ENCODE peak calls at places on chromosome 10, in eight cellular contexts. L, N, X, E, K, V, Z and U are unnamed samples.
A peak's percentile ranks its signal among the peaks of the same experiment; 100 is the strongest.

GRCh38 chr10:88256013-88256680 is 327.0 kb downstream of the RNLS start:
- ATAC-seq in Z (no peak), E (no peak), N (peak; percentile 78), V (peak; percentile 87), L (no peak), K (peak; percentile 54), X (no peak), U (peak; percentile 78)

GRCh38 chr10:129552119-129552518 is 85.1 kb downstream of the MGMT start:
- ATAC-seq in N (no peak), V (no peak), L (no peak), Z (no peak), X (no peak), K (no peak), E (no peak), U (no peak)

GRCh38 chr10:111030042-111030750 is 46.6 kb upstream of the ADRA2A start:
- ATAC-seq in N (no peak), E (no peak), V (no peak), Z (no peak), L (no peak), K (no peak), X (no peak), U (no peak)

GRCh38 chr10:6516877-6517276 is 63.2 kb downstream of the PRKCQ start:
- ATAC-seq in N (no peak), L (no peak), X (no peak), Z (no peak), E (no peak), K (no peak), V (no peak), U (no peak)

GRCh38 chr10:74900297-74900696 is 73.9 kb downstream of the KAT6B start:
- ATAC-seq in E (no peak), N (peak; percentile 30), V (no peak), X (no peak), K (peak; percentile 10), Z (no peak), L (no peak), U (no peak)

GRCh38 chr10:100838986-100839385 is 73.8 kb upstream of the SLF2 start:
- ATAC-seq in Z (no peak), N (no peak), V (no peak), X (no peak), K (no peak), E (no peak), L (no peak), U (no peak)

GRCh38 chr10:102988404-102989314 is 70.6 kb downstream of the CNNM2 start:
- ATAC-seq in Z (peak; percentile 95), X (peak; percentile 97), N (no peak), V (no peak), E (peak; percentile 88), L (peak; percentile 87), K (no peak), U (no peak)

GRCh38 chr10:124864421-124865193 is 63.0 kb downstream of the ABRAXAS2 start:
- ATAC-seq in K (peak; percentile 65), N (peak; percentile 93), X (peak; percentile 87), E (no peak), Z (peak; percentile 49), L (peak; percentile 93), V (peak; percentile 99), U (peak; percentile 39)

GRCh38 chr10:70589762-70590662 is 12.5 kb downstream of the PRF1 start:
- ATAC-seq in V (peak; percentile 87), N (peak; percentile 27), K (no peak), L (no peak), Z (no peak), X (no peak), E (peak; percentile 29), U (no peak)

DNA sequence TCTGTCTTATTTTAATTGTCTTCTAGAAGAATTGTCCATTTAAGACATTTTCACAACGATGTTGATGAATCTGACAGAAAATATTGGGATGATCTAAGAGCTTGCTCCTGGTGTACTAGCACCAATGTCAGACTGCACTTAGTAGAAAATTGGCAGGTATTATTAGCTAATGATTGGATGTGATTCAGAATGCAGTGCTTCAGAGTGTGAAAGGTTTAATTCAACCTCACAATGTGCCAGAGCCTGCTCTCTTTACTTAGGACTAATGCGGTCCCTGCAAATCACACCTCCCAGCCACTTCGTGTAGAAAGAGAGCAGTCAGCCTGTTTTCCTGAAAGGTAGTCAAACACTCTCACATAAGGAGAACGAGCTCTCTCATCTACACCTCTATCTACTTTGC is 197.5 kb downstream of the ZNF438 start:
- ATAC-seq in N (no peak), K (no peak), Z (no peak), E (no peak), X (no peak), L (no peak), V (no peak), U (no peak)
- H3K4me3 ChIP-seq in N (no peak overlapping the region), K (no peak overlapping the region), Z (no peak overlapping the region), E (no peak overlapping the region), X (no peak overlapping the region), L (no peak overlapping the region), V (no peak overlapping the region), U (no peak overlapping the region)

GRCh38 chr10:44975487-44976331 is 2.9 kb downstream of the DEPP1 start:
- ATAC-seq in Z (no peak), E (no peak), L (peak; percentile 1), N (no peak), X (peak; percentile 40), K (no peak), V (no peak), U (peak; percentile 20)

GRCh38 chr10:44976352-44977198 is 2.0 kb downstream of the DEPP1 start:
- ATAC-seq in V (no peak), N (no peak), X (no peak), Z (no peak), K (no peak), E (no peak), L (no peak), U (no peak)

GRCh38 chr10:44974082-44974627 is 4.5 kb downstream of the DEPP1 start:
- ATAC-seq in X (no peak), L (no peak), N (no peak), V (no peak), K (no peak), Z (no peak), E (peak; percentile 2), U (no peak)

GRCh38 chr10:44973323-44974081 is 5.1 kb downstream of the DEPP1 start:
- ATAC-seq in N (no peak), E (no peak), X (no peak), V (no peak), L (no peak), Z (no peak), K (no peak), U (no peak)

DNA sequence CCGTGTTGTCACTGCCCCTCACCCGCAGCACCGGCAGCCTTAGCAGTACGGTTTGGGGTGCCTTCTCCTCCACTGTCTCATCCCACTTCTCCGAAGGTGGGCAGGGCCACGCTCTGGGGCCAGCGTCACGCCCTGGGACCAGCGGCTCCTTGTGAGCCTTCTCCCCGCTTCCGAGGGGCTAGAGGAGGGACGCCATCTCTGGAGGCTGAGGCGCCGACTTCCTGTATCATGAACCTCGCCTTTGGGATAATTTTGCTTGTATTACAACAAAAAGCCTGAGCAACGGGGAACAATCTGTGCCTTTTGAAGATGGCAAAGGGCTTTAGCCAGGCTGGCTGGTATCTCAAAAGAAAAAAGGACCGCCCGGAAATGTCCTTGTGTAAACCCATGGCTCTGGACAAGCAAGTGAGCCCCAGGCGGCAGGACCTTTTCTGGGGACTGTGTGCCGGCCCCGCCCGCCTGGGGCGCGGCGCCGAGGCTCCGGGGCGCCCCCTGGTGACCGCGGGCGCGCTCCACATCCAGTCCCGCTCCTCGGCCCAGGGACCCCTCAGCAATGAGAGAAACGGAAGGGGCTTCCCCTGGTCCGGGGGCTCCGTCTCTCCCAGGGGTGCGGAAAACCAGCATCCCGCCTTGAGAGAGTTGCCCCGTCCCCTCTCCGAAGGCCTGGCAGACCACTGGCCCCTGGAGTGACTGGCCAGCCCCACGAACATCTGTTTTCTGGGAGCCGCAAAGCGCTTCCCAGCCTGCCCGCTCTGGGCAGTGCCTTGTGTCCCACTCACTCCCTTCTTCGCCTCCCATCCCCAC is 3.8 kb downstream of the DEPP1 start:
- ATAC-seq in Z (peak; percentile 93), L (peak; percentile 65), V (peak; percentile 64), X (peak; percentile 58), K (peak; percentile 93), N (peak; percentile 55), E (peak; percentile 94), U (peak; percentile 65)
- TF ChIP-seq POLR2A in Z (no peak), L (no peak), V (no peak), X (peak; percentile 27), K (no peak), N (no peak), E (peak; percentile 71), U (peak; percentile 34)

GRCh38 chr10:112343056-112343806 is 30.7 kb upstream of the ACSL5 start:
- ATAC-seq in V (no peak), K (no peak), E (no peak), N (no peak), Z (no peak), X (no peak), L (no peak), U (no peak)

GRCh38 chr10:112345202-112345601 is 28.7 kb upstream of the ACSL5 start:
- ATAC-seq in X (no peak), V (no peak), L (no peak), N (no peak), Z (no peak), K (no peak), E (no peak), U (no peak)

GRCh38 chr10:112346774-112347173 is 27.1 kb upstream of the ACSL5 start:
- ATAC-seq in X (no peak), K (no peak), Z (no peak), L (no peak), V (no peak), N (no peak), E (no peak), U (no peak)

GRCh38 chr10:112345743-112346142 is 28.2 kb upstream of the ACSL5 start:
- ATAC-seq in L (no peak), E (no peak), X (no peak), Z (no peak), V (no peak), N (no peak), K (no peak), U (no peak)

DNA sequence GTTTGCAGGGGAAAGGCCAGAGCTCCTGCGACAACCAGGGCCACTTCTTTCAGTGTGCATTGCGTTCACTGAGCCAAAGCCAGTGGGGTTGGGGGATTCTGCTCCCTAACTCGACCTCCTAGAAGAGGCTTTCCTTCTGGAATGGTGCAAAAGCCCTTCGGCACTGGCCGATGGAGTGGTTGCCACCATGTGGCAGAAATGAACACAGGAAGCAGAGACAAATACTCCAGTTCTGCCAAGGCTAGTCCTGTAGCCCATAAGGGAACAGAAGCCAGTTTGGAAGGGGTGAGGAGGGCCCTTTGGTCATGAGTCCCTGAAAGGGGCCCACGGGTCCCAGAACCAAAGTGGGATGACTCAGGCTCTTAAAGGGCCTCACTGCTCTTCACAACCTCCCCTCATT is 29.7 kb upstream of the ACSL5 start:
- ATAC-seq in V (peak; percentile 65), K (no peak), X (peak; percentile 74), N (no peak), Z (no peak), E (no peak), L (no peak), U (no peak)
- TF ChIP-seq CTCF in V (peak; percentile 31), K (no peak), X (peak; percentile 43), N (no peak), Z (no peak), E (no peak), L (no peak), U (no peak)

DNA sequence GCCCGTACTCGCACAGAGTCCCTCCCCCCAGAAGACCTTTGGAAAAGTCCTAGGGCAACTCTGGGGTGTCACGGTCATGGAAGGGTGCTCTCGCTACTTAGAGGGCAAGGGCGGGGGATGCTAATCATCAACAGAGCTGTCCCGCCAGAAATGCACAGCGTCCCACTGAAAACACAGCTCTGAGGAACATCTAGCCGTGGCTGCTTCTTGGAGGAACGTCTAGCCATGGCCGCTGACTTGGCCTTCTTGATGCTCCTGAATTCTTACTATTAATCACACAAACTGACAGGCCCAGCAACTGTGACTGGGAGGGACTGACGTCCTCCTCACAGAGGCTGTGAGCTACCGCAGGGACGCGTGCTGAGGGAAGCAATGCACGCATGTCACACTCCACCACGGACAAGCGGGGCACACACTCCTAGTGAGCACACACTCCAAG is 1.7 kb downstream of the TUBGCP2 start:
- ATAC-seq in V (no peak), X (no peak), K (no peak), L (no peak), Z (no peak), E (peak; percentile 40), N (no peak), U (no peak)
- H3K4me3 ChIP-seq in V (peak overlapping the region; percentile 78), X (peak overlapping the region; percentile 86), K (no peak overlapping the region), L (no peak overlapping the region), Z (no peak overlapping the region), E (peak overlapping the region; percentile 67), N (no peak overlapping the region), U (peak overlapping the region; percentile 100)